ENCODE peak calls at places on chromosome 2, in nine cellular contexts. S is mammary epithelial cell, K is hepatocyte, X is psoas muscle, M is fibroblast of lung, Y is adrenal gland, Q is epithelial cell of esophagus, T is dorsolateral prefrontal cortex, Z is choroid plexus epithelial cell. P is an unnamed sample.

GRCh38 chr2:120593921-120594686 is 141.6 kb upstream of the GLI2 start:
- DNase-seq in S (no peak), T (no peak), M (no peak), Z (no peak), Q (no peak), X (peak; percentile 4), K (no peak), Y (no peak), P (no peak)

GRCh38 chr2:191835539-191836350 is 11.1 kb downstream of the CAVIN2 start:
- DNase-seq in X (no peak), K (no peak), Q (peak; percentile 50), T (no peak), Z (no peak), Y (no peak), S (no peak), M (no peak), P (peak; percentile 42)

GRCh38 chr2:109260886-109261700 is 132.1 kb downstream of the SH3RF3 start:
- DNase-seq in X (no peak), Y (no peak), T (no peak), Q (peak; percentile 25), K (no peak), M (no peak), S (peak; percentile 6), Z (peak; percentile 60), P (peak; percentile 37)

GRCh38 chr2:200324362-200324761 is 17.9 kb downstream of the SPATS2L start:
- DNase-seq in Y (no peak), Z (no peak), T (no peak), X (no peak), Q (no peak), K (no peak), M (no peak), S (no peak), P (no peak)

GRCh38 chr2:179646173-179646762 is 215.1 kb downstream of the ZNF385B start:
- DNase-seq in K (no peak), T (no peak), Y (no peak), Q (no peak), M (no peak), Z (no peak), X (no peak), S (no peak), P (no peak)

GRCh38 chr2:225584821-225585220 is 185.3 kb downstream of the NYAP2 start:
- DNase-seq in T (no peak), M (no peak), S (no peak), X (no peak), Y (no peak), Z (peak; percentile 19), Q (no peak), K (no peak), P (no peak)

GRCh38 chr2:67446504-67446911 is 49.4 kb downstream of the ETAA1 start:
- DNase-seq in S (peak; percentile 71), Q (peak; percentile 85), T (no peak), Z (peak; percentile 54), X (no peak), K (peak; percentile 51), M (peak; percentile 56), Y (no peak), P (no peak)

GRCh38 chr2:238163494-238164198 is 4.9 kb downstream of the ERFE start:
- DNase-seq in Y (no peak), S (no peak), T (peak; percentile 42), X (peak; percentile 23), M (no peak), Q (no peak), K (no peak), Z (no peak), P (no peak)

GRCh38 chr2:101307503-101307902 is 998 bp downstream of the RNF149 start:
- DNase-seq in Y (peak; percentile 31), T (no peak), Z (peak; percentile 15), Q (peak; percentile 61), X (no peak), K (no peak), M (no peak), S (peak; percentile 42), P (peak; percentile 50)

GRCh38 chr2:63186331-63186730 is 135.7 kb downstream of the OTX1 start:
- DNase-seq in M (no peak), S (peak; percentile 13), T (no peak), K (no peak), Z (no peak), Q (peak; percentile 4), X (no peak), Y (no peak), P (no peak)

GRCh38 chr2:77484026-77484425 is 38.1 kb downstream of the LRRTM4 start:
- DNase-seq in T (no peak), Y (no peak), M (no peak), S (no peak), K (no peak), X (no peak), Q (no peak), Z (no peak), P (no peak)

GRCh38 chr2:129849559-129850160 is 129.8 kb upstream of the RAB6C start:
- DNase-seq in Q (peak; percentile 74), Y (no peak), M (peak; percentile 86), X (no peak), T (no peak), S (peak; percentile 50), K (peak; percentile 84), Z (peak; percentile 91), P (peak; percentile 79)

GRCh38 chr2:211802611-211803010 is 736.0 kb downstream of the ERBB4 start:
- DNase-seq in Y (no peak), K (no peak), M (no peak), S (no peak), Z (no peak), Q (no peak), X (no peak), T (no peak), P (no peak)

GRCh38 chr2:127437781-127438726 is 19.8 kb downstream of the PROC start:
- DNase-seq in K (peak; percentile 80), M (no peak), Z (no peak), Q (no peak), S (no peak), T (no peak), Y (no peak), X (no peak), P (no peak)

GRCh38 chr2:58032016-58032750 is 14.4 kb upstream of the VRK2 start:
- DNase-seq in Y (no peak), S (no peak), X (no peak), Z (no peak), M (no peak), Q (no peak), T (no peak), K (no peak), P (peak; percentile 21)

GRCh38 chr2:237935740-237936452 is 30.9 kb upstream of the UBE2F start:
- DNase-seq in S (peak; percentile 63), Q (peak; percentile 89), T (no peak), Z (no peak), Y (no peak), M (peak; percentile 43), X (no peak), K (no peak), P (peak; percentile 37)

GRCh38 chr2:176088048-176088936 is 4.2 kb upstream of the HOXD13 start:
- DNase-seq in Y (peak; percentile 52), M (peak; percentile 42), Z (peak; percentile 45), Q (peak; percentile 43), S (peak; percentile 37), X (peak; percentile 57), K (peak; percentile 76), T (no peak), P (peak; percentile 32)
- H3K4me3 ChIP-seq in Y (peak overlapping the region; percentile 7), M (no peak overlapping the region), Z (peak overlapping the region; percentile 20), Q (no peak overlapping the region), S (peak overlapping the region; percentile 28), X (peak overlapping the region; percentile 43), K (peak overlapping the region; percentile 50), T (peak overlapping the region; percentile 31), P (no peak overlapping the region)

DNA sequence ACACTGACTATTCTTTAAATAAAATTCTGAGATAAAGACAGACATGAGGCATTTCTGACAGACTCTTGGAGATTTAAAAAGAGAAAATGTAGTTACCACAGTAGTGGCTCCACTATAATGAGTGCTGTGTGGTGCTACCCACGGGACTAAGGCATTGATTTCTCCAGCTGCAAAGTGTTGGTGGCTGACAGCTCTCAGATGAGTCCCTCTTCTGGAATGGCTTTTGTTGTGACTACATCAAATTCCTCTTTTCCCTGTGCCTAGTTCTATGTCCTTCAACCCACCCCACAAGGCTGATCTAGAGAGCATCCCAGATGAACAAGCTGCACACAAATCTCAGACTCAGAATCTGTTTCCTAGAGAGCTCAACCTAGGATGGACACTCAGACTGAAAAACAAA is 884.8 kb upstream of the ZEB2 start:
- DNase-seq in Y (no peak), T (no peak), X (no peak), S (no peak), K (no peak), M (no peak), Q (no peak), Z (no peak), P (no peak)
- TF ChIP-seq CTCF in Y (no peak), T (no peak), X (no peak), S (no peak), K (no peak), M (no peak), Q (no peak), Z (no peak), P (no peak)

DNA sequence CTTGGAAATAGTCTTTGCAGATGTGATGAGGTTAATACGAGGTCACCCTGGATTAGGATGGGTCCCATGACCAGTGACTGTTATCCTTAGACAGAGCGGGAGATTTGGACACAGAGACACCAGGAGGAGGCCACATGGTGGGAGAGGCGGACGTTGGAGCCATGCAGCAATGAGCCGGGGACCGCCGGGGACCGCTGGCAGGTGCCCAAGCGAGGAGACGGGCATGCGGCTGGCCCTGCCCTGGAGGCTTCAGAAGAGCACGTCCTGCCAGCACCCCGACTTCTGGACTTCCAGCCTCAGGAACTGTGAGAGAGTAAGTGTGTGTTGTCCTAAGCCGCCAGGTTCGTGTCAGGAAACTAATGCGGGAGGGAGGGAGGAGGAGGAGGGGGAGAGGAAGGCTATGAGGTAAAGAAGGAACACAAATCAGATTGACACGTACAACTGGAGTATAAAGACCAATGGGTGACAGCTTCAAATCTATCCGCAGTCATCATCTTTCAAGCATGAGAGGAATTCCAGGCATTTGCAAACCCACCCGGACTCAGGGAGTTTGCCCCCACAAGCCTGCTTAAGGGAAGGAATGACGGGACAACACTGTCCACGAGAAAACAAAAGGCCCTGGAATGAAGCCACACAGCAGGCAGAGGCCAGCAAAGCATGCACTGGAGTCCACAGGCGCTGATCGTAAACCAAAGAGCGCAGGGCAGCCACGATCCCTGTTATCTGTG is 11.6 kb upstream of the BOK start:
- DNase-seq in Q (peak; percentile 37), K (peak; percentile 47), Z (peak; percentile 88), S (no peak), M (peak; percentile 51), Y (no peak), T (no peak), X (no peak), P (peak; percentile 25)
- H3K4me3 ChIP-seq in Q (no peak overlapping the region), K (no peak overlapping the region), Z (peak overlapping the region; percentile 1), S (no peak overlapping the region), M (peak overlapping the region; percentile 12), Y (no peak overlapping the region), T (no peak overlapping the region), X (peak overlapping the region; percentile 28), P (no peak overlapping the region)

DNA sequence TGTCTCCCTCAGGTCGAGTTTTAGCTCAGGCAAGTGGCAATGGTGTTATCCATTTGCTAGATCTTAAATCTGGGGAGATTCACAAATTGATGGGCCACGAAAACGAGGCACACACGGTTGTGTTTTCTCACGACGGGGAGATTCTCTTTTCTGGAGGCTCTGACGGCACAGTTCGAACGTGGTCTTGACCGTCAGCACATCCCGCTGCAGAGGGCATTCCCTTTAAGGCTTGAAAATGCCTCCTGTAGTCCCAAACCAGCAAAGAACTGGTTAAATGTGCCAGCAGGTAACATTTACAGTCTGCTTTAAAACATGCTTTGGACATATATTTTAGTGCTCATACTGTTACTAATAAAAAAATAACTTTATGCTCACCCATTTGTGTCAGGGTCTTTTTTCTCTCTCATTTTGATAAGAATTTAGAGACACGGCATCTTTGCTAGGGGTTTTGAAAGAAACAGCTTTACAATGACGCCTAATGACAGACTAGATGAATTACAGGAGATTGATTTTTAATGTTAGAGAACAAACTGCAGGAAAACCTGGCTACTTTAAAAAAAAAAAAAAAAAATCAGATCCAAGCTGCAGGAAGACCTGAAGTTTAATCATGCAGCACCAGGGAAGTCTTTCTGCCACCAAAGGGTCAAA is 602 bp upstream of the VWC2L start:
- DNase-seq in S (peak; percentile 2), T (no peak), Q (peak; percentile 23), Y (no peak), K (no peak), X (no peak), Z (no peak), M (no peak), P (no peak)
- TF ChIP-seq CTCF in S (peak; percentile 16), T (peak; percentile 25), Q (peak; percentile 21), Y (no peak), K (no peak), X (no peak), Z (no peak), M (no peak), P (no peak)

P was measured in fibroblast of mammary gland.